ENCODE peak calls at places on chromosomes 16 and 17, in nine cellular contexts. U, V, G, S, M, X, Z, Q and C are unnamed samples.

GRCh38 chr16:66705790-66706505 is 9.4 kb upstream of the CMTM4 start:
- DNase-seq in U (no peak), V (peak), G (no peak), S (peak), M (peak), X (no peak), Z (no peak), Q (peak), C (peak)

GRCh38 chr17:4796550-4796915 is 569 bp downstream of the PSMB6 start:
- DNase-seq in U (peak), V (peak), G (no peak), S (no peak), M (peak), X (peak), Z (peak), Q (no peak), C (no peak)

GRCh38 chr16:57525761-57526160 is 10.6 kb downstream of the CCDC102A start:
- DNase-seq in U (no peak), V (no peak), G (no peak), S (no peak), M (no peak), X (no peak), Z (no peak), Q (no peak), C (no peak)

GRCh38 chr17:64531955-64532371 is 25.2 kb downstream of the CEP95 start:
- DNase-seq in U (peak), V (peak), G (no peak), S (no peak), M (no peak), X (no peak), Z (no peak), Q (no peak), C (no peak)

GRCh38 chr16:48231675-48232214 is 12.4 kb upstream of the LONP2 start:
- DNase-seq in U (peak), V (peak), G (no peak), S (no peak), M (peak), X (peak), Z (peak), Q (no peak), C (peak)

GRCh38 chr17:65366102-65366844 is 195.2 kb downstream of the AXIN2 start:
- DNase-seq in U (no peak), V (no peak), G (no peak), S (no peak), M (no peak), X (no peak), Z (no peak), Q (no peak), C (no peak)

GRCh38 chr17:65121916-65122821 is 15.0 kb upstream of the RGS9 start:
- DNase-seq in U (no peak), V (no peak), G (no peak), S (no peak), M (no peak), X (no peak), Z (no peak), Q (no peak), C (no peak)

GRCh38 chr17:75316253-75316652 is 27.0 kb upstream of the SLC25A19 start:
- DNase-seq in U (no peak), V (no peak), G (no peak), S (no peak), M (no peak), X (no peak), Z (no peak), Q (no peak), C (no peak)

GRCh38 chr16:75208861-75209505 is 2.0 kb upstream of the CTRB2 start:
- DNase-seq in U (no peak), V (no peak), G (no peak), S (no peak), M (no peak), X (no peak), Z (no peak), Q (no peak), C (no peak)

GRCh38 chr17:37570527-37571093 is 38.6 kb downstream of the SYNRG start:
- DNase-seq in U (peak), V (peak), G (no peak), S (peak), M (peak), X (peak), Z (peak), Q (no peak), C (no peak)

GRCh38 chr17:68352041-68352440 is 60.7 kb downstream of the ARSG start:
- DNase-seq in U (no peak), V (no peak), G (no peak), S (no peak), M (no peak), X (no peak), Z (no peak), Q (no peak), C (no peak)

GRCh38 chr16:49842972-49843371 is 12.9 kb downstream of the ZNF423 start:
- DNase-seq in U (no peak), V (no peak), G (no peak), S (no peak), M (no peak), X (no peak), Z (no peak), Q (no peak), C (no peak)

GRCh38 chr16:72099377-72099818 is 5.8 kb downstream of the DHX38 start:
- DNase-seq in U (peak), V (peak), G (peak), S (peak), M (peak), X (peak), Z (peak), Q (no peak), C (no peak)

GRCh38 chr16:6937641-6938040 is 395.0 kb upstream of the RBFOX1 start:
- DNase-seq in U (no peak), V (no peak), G (no peak), S (no peak), M (no peak), X (peak), Z (no peak), Q (no peak), C (no peak)
- H3K4me3 ChIP-seq in U (no peak), V (no peak), G (no peak), S (no peak), M (no peak), X (no peak), Z (no peak), Q (no peak), C (no peak)

GRCh38 chr17:35006961-35007360 is 26.6 kb downstream of the LIG3 start:
- DNase-seq in U (no peak), V (peak), G (no peak), S (no peak), M (no peak), X (no peak), Z (no peak), Q (no peak), C (no peak)
- H3K27ac ChIP-seq in U (no peak), V (peak), G (no peak), S (no peak), M (no peak), X (no peak), Z (no peak), Q (no peak), C (no peak)

DNA sequence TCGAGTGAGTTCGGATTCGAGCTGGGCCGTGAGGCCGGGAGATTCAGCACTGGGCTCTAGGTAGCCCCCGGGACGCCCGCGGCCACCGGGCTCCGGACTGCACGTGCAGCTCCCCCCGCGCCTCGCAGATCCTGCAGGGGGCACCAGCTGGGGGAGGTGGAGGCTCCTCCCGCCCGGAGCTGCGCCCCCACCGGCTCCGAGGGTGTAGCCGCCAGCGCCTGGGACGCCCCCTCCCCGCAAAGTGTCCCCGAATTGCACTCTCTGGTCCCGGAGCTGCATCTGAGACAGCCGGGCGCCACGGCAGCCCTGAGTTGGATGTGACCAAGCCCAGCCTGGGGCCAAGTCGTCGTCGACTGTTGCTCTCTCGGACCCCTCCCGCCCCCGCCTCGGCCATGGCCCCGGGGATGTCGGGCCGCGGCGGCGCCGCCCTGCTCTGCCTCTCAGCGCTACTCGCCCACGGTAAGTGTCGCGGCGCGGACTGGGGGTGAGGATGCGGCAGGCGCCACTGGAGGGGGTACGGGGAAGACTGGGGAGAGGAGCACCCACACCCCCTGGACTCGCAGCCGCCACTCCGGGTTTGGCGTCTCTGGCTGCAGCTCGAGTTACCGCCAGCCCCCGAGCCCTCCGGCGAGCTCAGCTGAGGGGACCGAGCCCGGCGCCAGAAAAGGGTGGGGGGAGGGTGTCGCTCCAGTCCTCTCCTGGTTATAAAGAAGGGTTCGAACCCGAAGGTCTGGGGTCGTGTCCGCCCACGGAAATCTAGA is 1.5 kb downstream of the TMEM132E start:
- DNase-seq in U (no peak), V (peak), G (no peak), S (no peak), M (no peak), X (peak), Z (no peak), Q (no peak), C (peak)
- H3K4me3 ChIP-seq in U (no peak), V (peak), G (no peak), S (no peak), M (no peak), X (no peak), Z (no peak), Q (peak), C (peak)

DNA sequence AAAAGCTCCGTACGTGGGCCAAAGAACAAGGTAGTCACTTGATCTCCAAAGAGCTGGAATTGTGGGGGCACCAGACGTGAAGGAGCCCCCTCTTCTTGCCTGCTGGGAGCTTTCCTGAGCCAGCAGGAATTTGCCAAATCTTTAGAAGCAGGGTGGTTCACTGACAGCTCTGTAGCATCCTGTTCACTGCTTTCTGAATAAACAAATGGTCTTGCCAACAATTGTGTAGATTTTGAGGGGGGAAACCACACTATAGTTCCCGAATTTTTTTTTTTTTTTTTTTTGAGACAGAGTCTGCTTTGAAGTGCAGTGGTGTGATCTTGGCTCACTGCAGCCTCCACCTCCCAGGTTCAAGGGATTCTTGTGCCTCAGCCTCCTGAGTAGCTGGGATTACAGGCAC is 7.1 kb upstream of the TMIGD1 start:
- DNase-seq in U (peak), V (no peak), G (no peak), S (no peak), M (no peak), X (peak), Z (no peak), Q (no peak), C (no peak)
- H3K27ac ChIP-seq in U (peak), V (no peak), G (no peak), S (peak), M (peak), X (peak), Z (peak), Q (peak), C (no peak)

DNA sequence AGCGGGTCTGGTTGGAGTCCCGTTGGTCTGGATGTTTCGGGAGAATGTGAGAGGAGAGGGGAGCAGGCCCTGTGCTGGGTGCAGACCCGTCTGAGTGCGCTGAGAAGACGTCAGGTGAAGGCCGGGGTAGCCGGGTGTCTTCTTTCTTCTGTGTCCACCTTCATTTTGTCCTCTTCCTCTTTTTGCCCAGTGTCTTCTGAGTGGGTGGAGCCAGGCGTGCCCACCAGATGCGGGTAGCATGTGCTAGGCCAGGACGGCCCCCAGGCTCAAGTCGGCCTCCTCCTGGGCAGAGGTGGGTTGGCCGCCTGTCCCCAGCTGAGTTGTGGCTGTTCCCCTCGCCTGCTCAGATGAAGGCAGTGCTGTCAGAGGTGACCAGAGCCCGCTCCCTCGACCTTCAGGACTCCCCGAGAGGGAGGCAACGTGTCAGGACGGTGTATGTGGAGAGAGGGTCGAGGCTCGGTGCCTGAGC is 3.5 kb downstream of the METRNL start:
- DNase-seq in U (no peak), V (no peak), G (no peak), S (no peak), M (no peak), X (peak), Z (no peak), Q (no peak), C (peak)
- H3K4me3 ChIP-seq in U (no peak), V (no peak), G (no peak), S (no peak), M (no peak), X (no peak), Z (peak), Q (peak), C (no peak)

DNA sequence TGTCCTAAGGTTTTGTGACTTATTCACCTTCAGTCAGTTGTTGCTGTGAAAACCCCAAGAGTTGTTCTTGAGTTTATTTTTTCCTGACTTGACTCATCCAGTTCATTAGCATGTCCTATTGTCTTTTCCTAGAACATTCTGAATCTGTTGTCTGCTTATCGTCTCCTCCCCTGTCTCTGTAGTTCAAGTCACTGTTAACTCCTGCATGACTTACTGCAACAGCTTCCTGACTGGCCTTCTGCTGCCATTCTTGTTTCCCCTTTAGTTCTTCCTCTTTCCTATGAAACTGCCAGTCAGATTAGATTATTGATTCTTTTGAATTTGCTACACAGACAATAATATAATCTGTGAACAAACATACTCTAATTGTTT is 161.5 kb downstream of the FTO start:
- DNase-seq in U (no peak), V (no peak), G (no peak), S (no peak), M (peak), X (peak), Z (no peak), Q (no peak), C (no peak)
- H3K27ac ChIP-seq in U (no peak), V (peak), G (no peak), S (no peak), M (peak), X (no peak), Z (peak), Q (no peak), C (no peak)

GRCh38 chr17:81978901-81979298 is 1.5 kb downstream of the ASPSCR1 start:
- DNase-seq in U (no peak), V (no peak), G (no peak), S (no peak), M (no peak), X (no peak), Z (no peak), Q (no peak), C (no peak)
- H3K4me3 ChIP-seq in U (no peak), V (no peak), G (no peak), S (no peak), M (no peak), X (no peak), Z (no peak), Q (peak), C (no peak)

GRCh38 chr16:10881479-10882030 is 4.6 kb downstream of the CIITA start:
- DNase-seq in U (no peak), V (no peak), G (no peak), S (no peak), M (no peak), X (no peak), Z (no peak), Q (no peak), C (peak)
- H3K27ac ChIP-seq in U (no peak), V (no peak), G (no peak), S (no peak), M (no peak), X (no peak), Z (no peak), Q (no peak), C (no peak)

GRCh38 chr17:78329263-78330059 is 30.4 kb downstream of the SOCS3 start:
- DNase-seq in U (peak), V (no peak), G (no peak), S (no peak), M (peak), X (no peak), Z (peak), Q (no peak), C (no peak)

GRCh38 chr17:78330570-78331224 is 29.2 kb downstream of the SOCS3 start:
- DNase-seq in U (peak), V (no peak), G (no peak), S (no peak), M (no peak), X (no peak), Z (peak), Q (no peak), C (no peak)

GRCh38 chr17:78332530-78332929 is 27.3 kb downstream of the SOCS3 start:
- DNase-seq in U (no peak), V (no peak), G (no peak), S (no peak), M (no peak), X (no peak), Z (no peak), Q (no peak), C (no peak)

GRCh38 chr17:78335176-78335575 is 24.7 kb downstream of the SOCS3 start:
- DNase-seq in U (no peak), V (no peak), G (no peak), S (no peak), M (no peak), X (no peak), Z (no peak), Q (no peak), C (no peak)

DNA sequence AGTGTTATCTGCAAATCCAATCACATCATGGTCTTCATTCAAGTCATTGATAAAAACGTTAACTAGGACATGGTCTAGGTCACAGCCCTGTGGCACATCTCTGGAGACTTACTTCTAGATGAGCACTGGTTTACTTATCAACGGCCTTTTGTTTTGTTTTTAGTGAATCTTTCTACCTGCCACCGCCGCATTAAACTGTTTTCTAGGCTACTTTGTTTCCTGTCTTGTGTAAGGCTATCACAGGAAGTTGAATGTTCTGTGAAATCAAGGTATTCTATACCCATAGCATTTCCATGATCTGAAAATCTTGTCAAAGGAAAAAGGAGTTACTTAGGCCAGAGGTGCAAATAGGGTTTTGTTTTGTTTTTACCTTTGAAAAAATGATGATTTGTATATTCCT is 26.9 kb downstream of the SOCS3 start:
- DNase-seq in U (no peak), V (no peak), G (no peak), S (no peak), M (no peak), X (no peak), Z (no peak), Q (no peak), C (no peak)
- H3K4me3 ChIP-seq in U (no peak), V (no peak), G (no peak), S (no peak), M (no peak), X (no peak), Z (no peak), Q (no peak), C (no peak)